ENCODE peak calls at places on chromosomes 12 and 14, in four cellular contexts. One of them, this sample, is unnamed.
A peak's percentile ranks its signal among the peaks of the same experiment; 100 is the strongest.

GRCh38 chr12:70049596-70050360 is 193.5 kb upstream of the CNOT2 start:
- DNase-seq in PC-9: peak; percentile 49
- DNase-seq in HCT116: peak; percentile 44
- DNase-seq in PC-3: peak; percentile 96
- DNase-seq in this sample: peak; percentile 26

GRCh38 chr14:104596927-104597351 is 7.6 kb downstream of the TMEM179 start:
- DNase-seq in PC-9: no peak
- DNase-seq in HCT116: no peak
- DNase-seq in PC-3: no peak
- DNase-seq in this sample: no peak

GRCh38 chr12:48671231-48671856 is 10.7 kb downstream of the KANSL2 start:
- DNase-seq in PC-9: no peak
- DNase-seq in HCT116: no peak
- DNase-seq in PC-3: peak; percentile 31
- DNase-seq in this sample: no peak

GRCh38 chr12:4829161-4829792 is 80.4 kb upstream of the KCNA1 start:
- DNase-seq in PC-9: no peak
- DNase-seq in HCT116: no peak
- DNase-seq in PC-3: no peak
- DNase-seq in this sample: peak; percentile 90

GRCh38 chr12:53543539-53543938 is 36.3 kb upstream of the NPFF start:
- DNase-seq in PC-9: peak; percentile 19
- DNase-seq in HCT116: peak; percentile 37
- DNase-seq in PC-3: peak; percentile 69
- DNase-seq in this sample: peak; percentile 78

GRCh38 chr14:52650774-52651173 is 44.6 kb downstream of the ERO1A start:
- DNase-seq in PC-9: no peak
- DNase-seq in HCT116: no peak
- DNase-seq in PC-3: no peak
- DNase-seq in this sample: no peak

GRCh38 chr12:52314511-52314910 is 6.7 kb downstream of the KRT83 start:
- DNase-seq in PC-9: no peak
- DNase-seq in HCT116: no peak
- DNase-seq in PC-3: no peak
- DNase-seq in this sample: no peak

GRCh38 chr12:131586269-131586668 is 124.6 kb upstream of the SFSWAP start:
- DNase-seq in PC-9: no peak
- DNase-seq in HCT116: no peak
- DNase-seq in PC-3: no peak
- DNase-seq in this sample: no peak

GRCh38 chr12:20434993-20435392 is 66.7 kb downstream of the PDE3A start:
- DNase-seq in PC-9: no peak
- DNase-seq in HCT116: no peak
- DNase-seq in PC-3: no peak
- DNase-seq in this sample: no peak

GRCh38 chr14:61472025-61472672 is 150.8 kb downstream of the PRKCH start:
- DNase-seq in PC-9: peak; percentile 69
- DNase-seq in HCT116: no peak
- DNase-seq in PC-3: peak; percentile 100
- DNase-seq in this sample: peak; percentile 74

GRCh38 chr12:45726594-45727300 is 2.8 kb upstream of the ARID2 start:
- DNase-seq in PC-9: peak; percentile 25
- DNase-seq in HCT116: no peak
- DNase-seq in PC-3: peak; percentile 39
- DNase-seq in this sample: peak; percentile 36

GRCh38 chr12:49225551-49226166 is 36.8 kb upstream of the TUBA1A start:
- DNase-seq in PC-9: peak; percentile 31
- DNase-seq in HCT116: no peak
- DNase-seq in PC-3: peak; percentile 47
- DNase-seq in this sample: no peak

GRCh38 chr14:95533822-95534221 is 1.0 kb upstream of the GLRX5 start:
- DNase-seq in PC-9: no peak
- DNase-seq in HCT116: no peak
- DNase-seq in PC-3: no peak
- DNase-seq in this sample: peak; percentile 37

GRCh38 chr14:65408113-65408512 is 4.4 kb upstream of the FUT8 start:
- DNase-seq in PC-9: no peak
- DNase-seq in HCT116: no peak
- DNase-seq in PC-3: no peak
- DNase-seq in this sample: no peak

GRCh38 chr14:106318700-106319099 is 792.3 kb downstream of the TMEM121 start:
- DNase-seq in PC-9: no peak
- DNase-seq in HCT116: no peak
- DNase-seq in PC-3: no peak
- DNase-seq in this sample: peak; percentile 49
- TF ChIP-seq CTCF in PC-9: peak; percentile 58
- TF ChIP-seq CTCF in HCT116: no peak
- TF ChIP-seq CTCF in PC-3: no peak
- TF ChIP-seq CTCF in this sample: peak; percentile 81

GRCh38 chr14:98462908-98463307 is 809.1 kb downstream of the BCL11B start:
- DNase-seq in PC-9: no peak
- DNase-seq in HCT116: no peak
- DNase-seq in PC-3: no peak
- DNase-seq in this sample: no peak

GRCh38 chr14:98458702-98459101 is 813.3 kb downstream of the BCL11B start:
- DNase-seq in PC-9: no peak
- DNase-seq in HCT116: no peak
- DNase-seq in PC-3: no peak
- DNase-seq in this sample: no peak
- H3K9me2 ChIP-seq in PC-9: no peaks in the 10 kb centered on the region
- H3K9me2 ChIP-seq in HCT116: no peaks in the 10 kb centered on the region
- H3K9me2 ChIP-seq in PC-3: no peaks in the 10 kb centered on the region
- H3K9me2 ChIP-seq in this sample: no peaks in the 10 kb centered on the region

GRCh38 chr14:33567736-33568124 is 383.1 kb downstream of the EGLN3 start:
- DNase-seq in PC-9: no peak
- DNase-seq in HCT116: no peak
- DNase-seq in PC-3: peak; percentile 28
- DNase-seq in this sample: no peak
- TF ChIP-seq CTCF in PC-9: no peak
- TF ChIP-seq CTCF in HCT116: no peak
- TF ChIP-seq CTCF in PC-3: no peak
- TF ChIP-seq CTCF in this sample: no peak

GRCh38 chr14:35435177-35435576 is 30.6 kb upstream of the NFKBIA start:
- DNase-seq in PC-9: no peak
- DNase-seq in HCT116: no peak
- DNase-seq in PC-3: peak; percentile 63
- DNase-seq in this sample: no peak

GRCh38 chr14:35429951-35430350 is 25.4 kb upstream of the NFKBIA start:
- DNase-seq in PC-9: no peak
- DNase-seq in HCT116: no peak
- DNase-seq in PC-3: no peak
- DNase-seq in this sample: no peak

GRCh38 chr14:35425850-35426249 is 21.3 kb upstream of the NFKBIA start:
- DNase-seq in PC-9: no peak
- DNase-seq in HCT116: no peak
- DNase-seq in PC-3: no peak
- DNase-seq in this sample: no peak

GRCh38 chr14:35430459-35431199 is 26.1 kb upstream of the NFKBIA start:
- DNase-seq in PC-9: no peak
- DNase-seq in HCT116: no peak
- DNase-seq in PC-3: no peak
- DNase-seq in this sample: no peak
- H3K9me2 ChIP-seq in PC-9: no peaks in the 10 kb centered on the region
- H3K9me2 ChIP-seq in HCT116: no peaks in the 10 kb centered on the region
- H3K9me2 ChIP-seq in PC-3: no peaks in the 10 kb centered on the region
- H3K9me2 ChIP-seq in this sample: no peaks in the 10 kb centered on the region

GRCh38 chr12:102950107-102950949 is 7.1 kb upstream of the ASCL1 start:
- DNase-seq in PC-9: no peak
- DNase-seq in HCT116: no peak
- DNase-seq in PC-3: no peak
- DNase-seq in this sample: no peak
- TF ChIP-seq CTCF in PC-9: no peak
- TF ChIP-seq CTCF in HCT116: no peak
- TF ChIP-seq CTCF in PC-3: no peak
- TF ChIP-seq CTCF in this sample: no peak

This sample was measured in OCI-LY7.